ENCODE peak calls at places on chromosomes 11 and 22, in seven cellular contexts. M is AG20443, B is fibroblast of the aortic adventitia, Z is ACHN, E is OCI-M1, C is COR-L47, J is nephron progenitor cell. X is an unnamed sample.

GRCh38 chr22:23181763-23182288 is 1.5 kb downstream of the BCR start:
- DNase-seq in M (no peak), B (no peak), Z (no peak), E (no peak), C (no peak), J (no peak), X (no peak)

GRCh38 chr22:29382575-29383328 is 5.6 kb downstream of the AP1B1 start:
- DNase-seq in M (no peak), B (no peak), Z (no peak), E (peak), C (no peak), J (no peak), X (no peak)

GRCh38 chr11:67114275-67114896 is 4.7 kb upstream of the KDM2A start:
- DNase-seq in M (no peak), B (no peak), Z (no peak), E (no peak), C (no peak), J (no peak), X (no peak)

GRCh38 chr11:120168960-120169681 is 31.2 kb upstream of the TRIM29 start:
- DNase-seq in M (peak), B (peak), Z (peak), E (peak), C (peak), J (peak), X (peak)

GRCh38 chr11:97968071-97968470 is 1052.7 kb upstream of the CNTN5 start:
- DNase-seq in M (no peak), B (no peak), Z (no peak), E (no peak), C (no peak), J (no peak), X (no peak)

GRCh38 chr11:43986881-43987280 is 44.4 kb downstream of the C11orf96 start:
- DNase-seq in M (no peak), B (no peak), Z (no peak), E (no peak), C (no peak), J (no peak), X (no peak)

GRCh38 chr11:77473001-77473800 is 693 bp downstream of the PAK1 start:
- DNase-seq in M (peak), B (no peak), Z (peak), E (no peak), C (peak), J (peak), X (peak)

GRCh38 chr22:46726066-46726985 is 11.7 kb downstream of the CERK start:
- DNase-seq in M (no peak), B (no peak), Z (no peak), E (no peak), C (peak), J (no peak), X (no peak)

GRCh38 chr22:18091916-18092526 is 14.2 kb downstream of the PEX26 start:
- DNase-seq in M (peak), B (peak), Z (peak), E (no peak), C (no peak), J (no peak), X (no peak)

GRCh38 chr11:1746956-1747752 is 3.2 kb downstream of the IFITM10 start:
- DNase-seq in M (no peak), B (no peak), Z (no peak), E (no peak), C (no peak), J (no peak), X (no peak)

GRCh38 chr11:36251716-36252307 is 37.4 kb downstream of the COMMD9 start:
- DNase-seq in M (no peak), B (no peak), Z (no peak), E (no peak), C (no peak), J (no peak), X (no peak)

GRCh38 chr22:28252539-28252938 is 333.5 kb upstream of the PITPNB start:
- DNase-seq in M (no peak), B (no peak), Z (no peak), E (no peak), C (no peak), J (no peak), X (no peak)

GRCh38 chr11:70705097-70705496 is 306.8 kb downstream of the CTTN start:
- DNase-seq in M (no peak), B (no peak), Z (no peak), E (no peak), C (no peak), J (no peak), X (no peak)

X was measured in naive B cell.